ENCODE peak calls at places on chromosomes 16 and 17, in five cellular contexts. One of them, this sample, is unnamed.

GRCh38 chr16:49608801-49609200 is 235.2 kb downstream of the C16orf78 start:
- ATAC-seq in left lobe of liver: peak; percentile 84
- ATAC-seq in gastroesophageal sphincter: peak; percentile 48
- ATAC-seq in RWPE2: peak; percentile 48
- ATAC-seq in mucosa of descending colon: peak; percentile 58
- ATAC-seq in this sample: no peak

GRCh38 chr16:63684702-63685101 is 1437.2 kb downstream of the CDH11 start:
- ATAC-seq in left lobe of liver: no peak
- ATAC-seq in gastroesophageal sphincter: no peak
- ATAC-seq in RWPE2: no peak
- ATAC-seq in mucosa of descending colon: no peak
- ATAC-seq in this sample: no peak

GRCh38 chr16:831571-832443 is 31.3 kb upstream of the GNG13 start:
- ATAC-seq in left lobe of liver: no peak
- ATAC-seq in gastroesophageal sphincter: no peak
- ATAC-seq in RWPE2: no peak
- ATAC-seq in mucosa of descending colon: peak; percentile 61
- ATAC-seq in this sample: no peak

GRCh38 chr17:20121359-20122235 is 112.4 kb downstream of the SPECC1 start:
- ATAC-seq in left lobe of liver: peak; percentile 74
- ATAC-seq in gastroesophageal sphincter: no peak
- ATAC-seq in RWPE2: peak; percentile 76
- ATAC-seq in mucosa of descending colon: peak; percentile 78
- ATAC-seq in this sample: peak; percentile 38

GRCh38 chr17:80154166-80154565 is 7.2 kb upstream of the EIF4A3 start:
- ATAC-seq in left lobe of liver: no peak
- ATAC-seq in gastroesophageal sphincter: no peak
- ATAC-seq in RWPE2: no peak
- ATAC-seq in mucosa of descending colon: no peak
- ATAC-seq in this sample: no peak

GRCh38 chr16:55835578-55835977 is 2.7 kb upstream of the CES1 start:
- ATAC-seq in left lobe of liver: peak; percentile 52
- ATAC-seq in gastroesophageal sphincter: peak; percentile 65
- ATAC-seq in RWPE2: no peak
- ATAC-seq in mucosa of descending colon: no peak
- ATAC-seq in this sample: no peak

GRCh38 chr17:41475421-41475820 is 5.5 kb downstream of the KRT35 start:
- ATAC-seq in left lobe of liver: no peak
- ATAC-seq in gastroesophageal sphincter: no peak
- ATAC-seq in RWPE2: no peak
- ATAC-seq in mucosa of descending colon: no peak
- ATAC-seq in this sample: no peak

GRCh38 chr17:45345246-45345553 is 28.4 kb upstream of the MAP3K14 start:
- ATAC-seq in left lobe of liver: no peak
- ATAC-seq in gastroesophageal sphincter: no peak
- ATAC-seq in RWPE2: no peak
- ATAC-seq in mucosa of descending colon: no peak
- ATAC-seq in this sample: no peak

GRCh38 chr17:76700627-76701470 is 9.9 kb downstream of the MXRA7 start:
- ATAC-seq in left lobe of liver: peak; percentile 52
- ATAC-seq in gastroesophageal sphincter: peak; percentile 89
- ATAC-seq in RWPE2: peak; percentile 78
- ATAC-seq in mucosa of descending colon: peak; percentile 67
- ATAC-seq in this sample: peak; percentile 68

GRCh38 chr16:86977076-86977676 is 340.0 kb downstream of the C16orf95 start:
- ATAC-seq in left lobe of liver: no peak
- ATAC-seq in gastroesophageal sphincter: peak; percentile 13
- ATAC-seq in RWPE2: no peak
- ATAC-seq in mucosa of descending colon: no peak
- ATAC-seq in this sample: no peak

GRCh38 chr16:73095142-73095791 is 47.3 kb upstream of the ZFHX3 start:
- ATAC-seq in left lobe of liver: no peak
- ATAC-seq in gastroesophageal sphincter: no peak
- ATAC-seq in RWPE2: peak; percentile 64
- ATAC-seq in mucosa of descending colon: no peak
- ATAC-seq in this sample: no peak

GRCh38 chr17:57174591-57174990 is 81.7 kb upstream of the MSI2 start:
- ATAC-seq in left lobe of liver: no peak
- ATAC-seq in gastroesophageal sphincter: no peak
- ATAC-seq in RWPE2: no peak
- ATAC-seq in mucosa of descending colon: no peak
- ATAC-seq in this sample: no peak

GRCh38 chr16:22219389-22220075 is 13.5 kb downstream of the EEF2K start:
- ATAC-seq in left lobe of liver: no peak
- ATAC-seq in gastroesophageal sphincter: no peak
- ATAC-seq in RWPE2: no peak
- ATAC-seq in mucosa of descending colon: no peak
- ATAC-seq in this sample: no peak

GRCh38 chr16:80656731-80657150 is 115.9 kb downstream of the DYNLRB2 start:
- ATAC-seq in left lobe of liver: peak; percentile 40
- ATAC-seq in gastroesophageal sphincter: no peak
- ATAC-seq in RWPE2: no peak
- ATAC-seq in mucosa of descending colon: peak; percentile 38
- ATAC-seq in this sample: no peak